ENCODE peak calls at places on chromosomes 12 and 14, in seven cellular contexts. One of them, this sample, is unnamed.

GRCh38 chr14:100078997-100079561 is 13.9 kb downstream of the EVL start:
- DNase-seq in K562: peak; percentile 56
- DNase-seq in HCT116: no peak
- DNase-seq in SK-N-SH: peak; percentile 61
- DNase-seq in HepG2: no peak
- DNase-seq in GM12878: no peak
- DNase-seq in H1: peak; percentile 17
- DNase-seq in this sample: peak; percentile 40

GRCh38 chr12:124190301-124191023 is 104.4 kb upstream of the RFLNA start:
- DNase-seq in GM12878: no peak
- DNase-seq in K562: no peak
- DNase-seq in HepG2: no peak
- DNase-seq in H1: no peak
- DNase-seq in SK-N-SH: no peak
- DNase-seq in HCT116: no peak
- DNase-seq in this sample: no peak

GRCh38 chr12:1935700-1936378 is 17.4 kb upstream of the CACNA2D4 start:
- DNase-seq in K562: no peak
- DNase-seq in HepG2: no peak
- DNase-seq in HCT116: no peak
- DNase-seq in SK-N-SH: peak; percentile 30
- DNase-seq in H1: no peak
- DNase-seq in GM12878: no peak
- DNase-seq in this sample: no peak

GRCh38 chr12:121300083-121300819 is 3.7 kb upstream of the CAMKK2 start:
- DNase-seq in HepG2: no peak
- DNase-seq in K562: no peak
- DNase-seq in SK-N-SH: no peak
- DNase-seq in HCT116: no peak
- DNase-seq in GM12878: no peak
- DNase-seq in H1: no peak
- DNase-seq in this sample: no peak

GRCh38 chr12:114414031-114414865 is 8.3 kb upstream of the TBX5 start:
- DNase-seq in GM12878: no peak
- DNase-seq in HepG2: no peak
- DNase-seq in SK-N-SH: no peak
- DNase-seq in K562: no peak
- DNase-seq in HCT116: no peak
- DNase-seq in H1: no peak
- DNase-seq in this sample: no peak

GRCh38 chr14:50070230-50070629 is 46.1 kb downstream of the VCPKMT start:
- DNase-seq in K562: no peak
- DNase-seq in SK-N-SH: no peak
- DNase-seq in H1: no peak
- DNase-seq in GM12878: no peak
- DNase-seq in HCT116: no peak
- DNase-seq in HepG2: no peak
- DNase-seq in this sample: no peak

GRCh38 chr12:76024102-76024781 is 7.3 kb downstream of the PHLDA1 start:
- DNase-seq in H1: no peak
- DNase-seq in GM12878: no peak
- DNase-seq in SK-N-SH: no peak
- DNase-seq in HCT116: no peak
- DNase-seq in K562: no peak
- DNase-seq in HepG2: no peak
- DNase-seq in this sample: no peak

GRCh38 chr12:509494-509893 is 49.8 kb downstream of the B4GALNT3 start:
- DNase-seq in K562: no peak
- DNase-seq in HCT116: no peak
- DNase-seq in H1: no peak
- DNase-seq in HepG2: no peak
- DNase-seq in GM12878: no peak
- DNase-seq in SK-N-SH: no peak
- DNase-seq in this sample: no peak

GRCh38 chr14:63343878-63344277 is 25.1 kb upstream of the GPHB5 start:
- DNase-seq in GM12878: no peak
- DNase-seq in K562: no peak
- DNase-seq in H1: no peak
- DNase-seq in SK-N-SH: no peak
- DNase-seq in HCT116: no peak
- DNase-seq in HepG2: no peak
- DNase-seq in this sample: no peak

GRCh38 chr12:123391546-123392343 is 7.8 kb downstream of the KMT5A start:
- DNase-seq in SK-N-SH: no peak
- DNase-seq in GM12878: no peak
- DNase-seq in H1: no peak
- DNase-seq in HepG2: no peak
- DNase-seq in HCT116: no peak
- DNase-seq in K562: no peak
- DNase-seq in this sample: no peak

GRCh38 chr14:50303744-50304471 is 8.1 kb downstream of the L2HGDH start:
- DNase-seq in K562: peak; percentile 37
- DNase-seq in SK-N-SH: no peak
- DNase-seq in HCT116: no peak
- DNase-seq in GM12878: no peak
- DNase-seq in HepG2: peak; percentile 93
- DNase-seq in H1: no peak
- DNase-seq in this sample: no peak

GRCh38 chr12:4807116-4807783 is 87.0 kb downstream of the GALNT8 start:
- DNase-seq in SK-N-SH: no peak
- DNase-seq in H1: no peak
- DNase-seq in HepG2: no peak
- DNase-seq in GM12878: no peak
- DNase-seq in K562: no peak
- DNase-seq in HCT116: no peak
- DNase-seq in this sample: no peak

GRCh38 chr12:4807813-4808212 is 87.6 kb downstream of the GALNT8 start:
- DNase-seq in SK-N-SH: no peak
- DNase-seq in HCT116: no peak
- DNase-seq in GM12878: no peak
- DNase-seq in H1: no peak
- DNase-seq in K562: no peak
- DNase-seq in HepG2: no peak
- DNase-seq in this sample: no peak

GRCh38 chr12:4810219-4810671 is 90.0 kb downstream of the GALNT8 start:
- DNase-seq in H1: no peak
- DNase-seq in HCT116: no peak
- DNase-seq in K562: no peak
- DNase-seq in SK-N-SH: no peak
- DNase-seq in GM12878: no peak
- DNase-seq in HepG2: no peak
- DNase-seq in this sample: no peak

GRCh38 chr12:4809013-4809448 is 88.8 kb downstream of the GALNT8 start:
- DNase-seq in GM12878: no peak
- DNase-seq in K562: no peak
- DNase-seq in HepG2: no peak
- DNase-seq in H1: peak; percentile 36
- DNase-seq in HCT116: no peak
- DNase-seq in SK-N-SH: peak; percentile 23
- DNase-seq in this sample: no peak

DNA sequence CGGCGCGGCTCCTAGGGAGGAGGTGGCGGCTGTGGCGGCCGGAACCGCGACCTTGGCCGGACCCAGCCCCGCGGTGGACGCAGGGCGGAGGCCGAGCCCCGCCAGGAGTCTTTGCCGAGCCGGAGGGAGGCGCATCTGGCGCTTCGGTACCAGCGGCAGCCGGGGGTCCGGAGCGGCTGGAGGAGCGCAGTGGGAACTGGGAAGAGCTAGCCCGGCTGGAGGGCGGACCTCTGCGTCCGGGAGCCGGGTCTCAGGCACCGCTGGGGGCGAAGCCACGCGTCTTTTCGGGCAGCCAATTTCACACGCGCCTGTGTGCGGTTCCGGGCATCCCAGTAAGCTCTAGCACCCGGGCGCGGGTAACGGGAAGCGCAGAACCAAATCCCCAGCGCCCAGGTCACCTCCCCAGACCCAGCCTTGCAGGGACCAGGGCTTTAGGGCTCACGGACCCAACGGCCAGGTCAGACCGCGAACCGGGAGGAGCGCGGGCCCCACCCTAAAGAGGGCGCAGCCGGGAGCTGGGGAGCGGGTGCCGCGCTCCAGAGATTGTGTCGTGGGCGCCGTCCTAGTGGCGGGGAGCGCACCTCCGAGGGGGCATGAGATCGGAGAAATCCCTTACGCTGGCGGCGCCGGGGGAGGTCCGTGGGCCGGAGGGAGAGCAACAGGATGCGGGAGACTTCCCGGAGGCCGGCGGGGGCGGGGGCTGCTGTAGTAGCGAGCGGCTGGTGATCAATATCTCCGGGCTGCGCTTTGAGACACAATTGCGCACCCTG is 89.4 kb downstream of the GALNT8 start:
- DNase-seq in SK-N-SH: peak; percentile 28
- DNase-seq in GM12878: no peak
- DNase-seq in K562: no peak
- DNase-seq in HCT116: no peak
- DNase-seq in H1: no peak
- DNase-seq in HepG2: no peak
- DNase-seq in this sample: no peak
- TF ChIP-seq JUND in SK-N-SH: no peak
- TF ChIP-seq JUND in GM12878: no peak
- TF ChIP-seq JUND in K562: no peak
- TF ChIP-seq JUND in HCT116: no peak
- TF ChIP-seq JUND in H1: no peak
- TF ChIP-seq JUND in HepG2: no peak
- TF ChIP-seq JUND in this sample: no peak

GRCh38 chr14:64708148-64709004 is 4.2 kb downstream of the PLEKHG3 start:
- DNase-seq in HCT116: no peak
- DNase-seq in K562: no peak
- DNase-seq in HepG2: no peak
- DNase-seq in SK-N-SH: no peak
- DNase-seq in H1: no peak
- DNase-seq in GM12878: no peak
- DNase-seq in this sample: no peak

GRCh38 chr14:64706119-64706465 is 1.9 kb downstream of the PLEKHG3 start:
- DNase-seq in SK-N-SH: no peak
- DNase-seq in HCT116: no peak
- DNase-seq in K562: no peak
- DNase-seq in HepG2: no peak
- DNase-seq in GM12878: no peak
- DNase-seq in H1: no peak
- DNase-seq in this sample: no peak

GRCh38 chr14:64709126-64709525 is 4.9 kb downstream of the PLEKHG3 start:
- DNase-seq in HepG2: no peak
- DNase-seq in H1: no peak
- DNase-seq in GM12878: no peak
- DNase-seq in HCT116: no peak
- DNase-seq in SK-N-SH: no peak
- DNase-seq in K562: no peak
- DNase-seq in this sample: no peak

GRCh38 chr14:64706552-64707193 is 2.4 kb downstream of the PLEKHG3 start:
- DNase-seq in HepG2: peak; percentile 87
- DNase-seq in HCT116: no peak
- DNase-seq in H1: no peak
- DNase-seq in GM12878: no peak
- DNase-seq in SK-N-SH: peak; percentile 67
- DNase-seq in K562: no peak
- DNase-seq in this sample: no peak

DNA sequence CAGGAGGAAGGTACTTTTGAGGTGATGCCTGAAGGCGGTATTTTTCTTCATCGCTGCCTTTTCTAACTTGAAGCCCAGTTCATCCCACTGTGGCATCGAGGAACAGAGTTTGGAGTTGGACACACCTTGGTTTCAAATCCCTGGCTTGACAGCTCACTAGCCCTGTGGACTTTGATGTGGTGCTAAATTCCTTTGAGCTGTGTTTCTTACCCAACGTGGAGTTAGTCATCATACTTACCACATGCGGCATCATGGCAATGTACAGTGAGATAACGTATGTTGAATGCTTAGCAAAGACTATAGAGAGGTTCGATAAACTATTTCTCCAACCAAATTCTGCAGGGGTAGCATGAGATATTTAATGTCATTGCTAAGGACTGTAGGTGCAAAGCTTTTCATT is 3.4 kb downstream of the PLEKHG3 start:
- DNase-seq in HCT116: peak; percentile 78
- DNase-seq in GM12878: no peak
- DNase-seq in K562: no peak
- DNase-seq in H1: no peak
- DNase-seq in SK-N-SH: no peak
- DNase-seq in HepG2: peak; percentile 81
- DNase-seq in this sample: no peak
- TF ChIP-seq JUND in HCT116: no peak
- TF ChIP-seq JUND in GM12878: no peak
- TF ChIP-seq JUND in K562: no peak
- TF ChIP-seq JUND in H1: no peak
- TF ChIP-seq JUND in SK-N-SH: no peak
- TF ChIP-seq JUND in HepG2: no peak
- TF ChIP-seq JUND in this sample: no peak

GRCh38 chr14:41154143-41154807 is 452.4 kb upstream of the LRFN5 start:
- DNase-seq in GM12878: no peak
- DNase-seq in H1: no peak
- DNase-seq in HepG2: no peak
- DNase-seq in SK-N-SH: no peak
- DNase-seq in K562: no peak
- DNase-seq in HCT116: no peak
- DNase-seq in this sample: no peak
- TF ChIP-seq JUND in GM12878: no peak
- TF ChIP-seq JUND in H1: no peak
- TF ChIP-seq JUND in HepG2: no peak
- TF ChIP-seq JUND in SK-N-SH: no peak
- TF ChIP-seq JUND in K562: no peak
- TF ChIP-seq JUND in HCT116: no peak
- TF ChIP-seq JUND in this sample: no peak

DNA sequence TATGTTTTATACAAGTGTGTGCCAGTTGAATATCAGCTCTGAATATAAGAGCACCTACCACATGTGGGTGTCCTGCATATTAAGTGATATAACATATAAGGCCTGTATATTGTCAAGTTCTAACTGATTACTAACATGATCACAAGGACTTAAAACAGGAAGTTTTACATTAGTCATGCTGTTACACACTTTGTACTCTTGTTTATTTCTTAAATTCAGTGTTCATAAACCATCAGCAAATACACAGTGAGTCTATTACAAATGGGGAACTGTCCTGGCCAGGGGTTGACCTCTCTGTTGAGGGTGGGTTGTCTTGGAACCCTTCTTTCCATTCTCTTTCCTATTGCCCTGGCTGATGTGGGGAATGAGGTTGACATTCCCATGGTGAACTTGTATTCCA is 19.1 kb downstream of the HELB start:
- DNase-seq in HCT116: no peak
- DNase-seq in K562: no peak
- DNase-seq in H1: no peak
- DNase-seq in HepG2: no peak
- DNase-seq in GM12878: no peak
- DNase-seq in SK-N-SH: no peak
- DNase-seq in this sample: no peak
- TF ChIP-seq JUND in HCT116: no peak
- TF ChIP-seq JUND in K562: no peak
- TF ChIP-seq JUND in H1: no peak
- TF ChIP-seq JUND in HepG2: no peak
- TF ChIP-seq JUND in GM12878: no peak
- TF ChIP-seq JUND in SK-N-SH: no peak
- TF ChIP-seq JUND in this sample: no peak

DNA sequence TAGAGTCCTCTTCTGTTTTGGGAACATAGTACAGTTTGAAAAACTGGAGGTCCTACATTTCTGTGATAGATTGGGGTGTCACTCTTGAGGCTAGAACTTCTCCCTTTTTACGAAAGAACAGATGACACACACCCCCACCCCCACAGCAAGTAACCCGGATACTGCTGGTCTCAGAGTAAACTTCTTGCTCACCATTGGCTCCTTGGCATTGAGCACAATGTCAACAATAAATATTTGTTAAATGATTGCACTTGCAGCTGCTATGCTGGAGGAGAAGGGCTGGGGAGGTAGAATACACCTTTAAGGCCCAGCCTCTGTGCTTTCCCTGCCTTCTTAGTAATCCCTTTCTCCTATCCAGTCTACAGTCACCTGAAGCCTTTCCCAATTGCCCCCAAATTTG is 149.8 kb downstream of the TGFB3 start:
- DNase-seq in K562: peak; percentile 25
- DNase-seq in HepG2: no peak
- DNase-seq in SK-N-SH: no peak
- DNase-seq in HCT116: no peak
- DNase-seq in H1: no peak
- DNase-seq in GM12878: no peak
- DNase-seq in this sample: peak; percentile 46
- TF ChIP-seq JUND in K562: no peak
- TF ChIP-seq JUND in HepG2: no peak
- TF ChIP-seq JUND in SK-N-SH: no peak
- TF ChIP-seq JUND in HCT116: no peak
- TF ChIP-seq JUND in H1: no peak
- TF ChIP-seq JUND in GM12878: no peak
- TF ChIP-seq JUND in this sample: peak; percentile 55